ENCODE peak calls at places on chromosomes 12 and 14, in seven cellular contexts. One of them, this sample, is unnamed. For H3K27me3, the result is how much of the 10 kb centered on the place peaks cover.

GRCh38 chr12:106736051-106736957 is 38.2 kb upstream of the RIC8B start:
- DNase-seq in PC-9: no peak
- DNase-seq in neural progenitor cell: no peak
- DNase-seq in A673: peak
- DNase-seq in H1: no peak
- DNase-seq in endothelial cell of umbilical vein: no peak
- DNase-seq in mammary epithelial cell: no peak
- DNase-seq in this sample: no peak

GRCh38 chr12:13171921-13172859 is 24.3 kb upstream of the EMP1 start:
- DNase-seq in PC-9: peak
- DNase-seq in mammary epithelial cell: peak
- DNase-seq in endothelial cell of umbilical vein: no peak
- DNase-seq in A673: no peak
- DNase-seq in neural progenitor cell: peak
- DNase-seq in H1: no peak
- DNase-seq in this sample: peak

GRCh38 chr12:42588981-42589464 is 523 bp downstream of the PRICKLE1 start:
- DNase-seq in endothelial cell of umbilical vein: peak
- DNase-seq in PC-9: peak
- DNase-seq in H1: no peak
- DNase-seq in mammary epithelial cell: peak
- DNase-seq in A673: peak
- DNase-seq in neural progenitor cell: peak
- DNase-seq in this sample: no peak

GRCh38 chr12:26124491-26125450 is at the start of gene BHLHE41:
- DNase-seq in H1: no peak
- DNase-seq in PC-9: peak
- DNase-seq in endothelial cell of umbilical vein: peak
- DNase-seq in A673: peak
- DNase-seq in mammary epithelial cell: peak
- DNase-seq in neural progenitor cell: peak
- DNase-seq in this sample: peak

GRCh38 chr14:71130491-71131179 is 223.4 kb downstream of the PCNX1 start:
- DNase-seq in mammary epithelial cell: peak
- DNase-seq in H1: no peak
- DNase-seq in A673: peak
- DNase-seq in PC-9: peak
- DNase-seq in endothelial cell of umbilical vein: peak
- DNase-seq in neural progenitor cell: no peak
- DNase-seq in this sample: peak

GRCh38 chr14:26960049-26960688 is 362.3 kb upstream of the NOVA1 start:
- DNase-seq in neural progenitor cell: peak
- DNase-seq in PC-9: no peak
- DNase-seq in mammary epithelial cell: no peak
- DNase-seq in A673: no peak
- DNase-seq in endothelial cell of umbilical vein: no peak
- DNase-seq in H1: no peak
- DNase-seq in this sample: no peak

GRCh38 chr12:75042125-75042524 is 167.5 kb downstream of the KCNC2 start:
- DNase-seq in neural progenitor cell: no peak
- DNase-seq in A673: no peak
- DNase-seq in H1: no peak
- DNase-seq in endothelial cell of umbilical vein: no peak
- DNase-seq in mammary epithelial cell: no peak
- DNase-seq in PC-9: no peak
- DNase-seq in this sample: no peak

GRCh38 chr12:77842430-77842829 is 11.7 kb downstream of the NAV3 start:
- DNase-seq in A673: no peak
- DNase-seq in H1: no peak
- DNase-seq in neural progenitor cell: no peak
- DNase-seq in endothelial cell of umbilical vein: no peak
- DNase-seq in PC-9: peak
- DNase-seq in mammary epithelial cell: peak
- DNase-seq in this sample: peak

GRCh38 chr12:89750821-89751227 is 42.2 kb upstream of the ATP2B1 start:
- DNase-seq in mammary epithelial cell: no peak
- DNase-seq in PC-9: no peak
- DNase-seq in neural progenitor cell: no peak
- DNase-seq in endothelial cell of umbilical vein: no peak
- DNase-seq in A673: no peak
- DNase-seq in H1: no peak
- DNase-seq in this sample: peak

GRCh38 chr12:55737581-55738112 is 5.3 kb upstream of the GDF11 start:
- DNase-seq in endothelial cell of umbilical vein: no peak
- DNase-seq in mammary epithelial cell: no peak
- DNase-seq in neural progenitor cell: peak
- DNase-seq in H1: no peak
- DNase-seq in PC-9: no peak
- DNase-seq in A673: peak
- DNase-seq in this sample: no peak

GRCh38 chr12:117085318-117085947 is 13.8 kb downstream of the TESC start:
- DNase-seq in A673: no peak
- DNase-seq in endothelial cell of umbilical vein: no peak
- DNase-seq in PC-9: no peak
- DNase-seq in neural progenitor cell: no peak
- DNase-seq in mammary epithelial cell: no peak
- DNase-seq in H1: no peak
- DNase-seq in this sample: no peak
- H3K27me3 ChIP-seq in A673: under half
- H3K27me3 ChIP-seq in endothelial cell of umbilical vein: under half
- H3K27me3 ChIP-seq in PC-9: half or more
- H3K27me3 ChIP-seq in neural progenitor cell: under half
- H3K27me3 ChIP-seq in mammary epithelial cell: under half
- H3K27me3 ChIP-seq in H1: under half
- H3K27me3 ChIP-seq in this sample: under half

GRCh38 chr12:53992377-53992776 is 7.4 kb downstream of the HOXC10 start:
- DNase-seq in neural progenitor cell: no peak
- DNase-seq in A673: no peak
- DNase-seq in PC-9: no peak
- DNase-seq in endothelial cell of umbilical vein: no peak
- DNase-seq in H1: no peak
- DNase-seq in mammary epithelial cell: no peak
- DNase-seq in this sample: no peak
- TF ChIP-seq EZH2 in neural progenitor cell: no peak
- TF ChIP-seq EZH2 in A673: no peak
- TF ChIP-seq EZH2 in PC-9: no peak
- TF ChIP-seq EZH2 in endothelial cell of umbilical vein: no peak
- TF ChIP-seq EZH2 in H1: no peak
- TF ChIP-seq EZH2 in mammary epithelial cell: no peak
- TF ChIP-seq EZH2 in this sample: no peak

DNA sequence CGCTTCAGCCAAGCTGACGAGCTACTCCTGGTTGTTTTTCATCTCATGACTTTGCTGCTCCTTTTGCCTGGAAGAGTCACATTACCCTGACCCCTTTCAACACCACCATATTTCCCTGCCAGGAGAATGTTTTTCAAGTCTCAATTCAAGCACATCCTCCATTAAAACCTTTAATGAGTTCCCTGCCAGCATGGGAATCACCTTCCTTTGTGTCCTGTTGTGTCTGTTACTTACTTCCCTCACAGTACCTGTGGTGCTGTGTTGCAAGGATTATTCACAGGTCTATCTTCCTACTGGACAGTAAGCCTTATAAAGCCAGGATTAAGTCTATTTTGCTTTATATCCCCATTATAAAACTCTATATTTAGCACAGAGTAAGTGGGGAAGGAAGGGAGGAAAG is 13.6 kb upstream of the SLC35F4 start:
- DNase-seq in H1: no peak
- DNase-seq in A673: no peak
- DNase-seq in neural progenitor cell: no peak
- DNase-seq in mammary epithelial cell: no peak
- DNase-seq in PC-9: no peak
- DNase-seq in endothelial cell of umbilical vein: no peak
- DNase-seq in this sample: no peak
- H3K27me3 ChIP-seq in H1: under half
- H3K27me3 ChIP-seq in A673: under half
- H3K27me3 ChIP-seq in neural progenitor cell: under half
- H3K27me3 ChIP-seq in mammary epithelial cell: under half
- H3K27me3 ChIP-seq in PC-9: under half
- H3K27me3 ChIP-seq in endothelial cell of umbilical vein: under half
- H3K27me3 ChIP-seq in this sample: under half

GRCh38 chr12:27971606-27972005 is 927 bp downstream of the PTHLH start:
- DNase-seq in H1: no peak
- DNase-seq in endothelial cell of umbilical vein: no peak
- DNase-seq in mammary epithelial cell: no peak
- DNase-seq in PC-9: no peak
- DNase-seq in A673: no peak
- DNase-seq in neural progenitor cell: no peak
- DNase-seq in this sample: no peak

GRCh38 chr12:27969011-27969900 is 3.3 kb downstream of the PTHLH start:
- DNase-seq in mammary epithelial cell: no peak
- DNase-seq in neural progenitor cell: peak
- DNase-seq in endothelial cell of umbilical vein: peak
- DNase-seq in A673: peak
- DNase-seq in PC-9: peak
- DNase-seq in H1: no peak
- DNase-seq in this sample: peak

GRCh38 chr12:27970981-27971489 is 1.5 kb downstream of the PTHLH start:
- DNase-seq in endothelial cell of umbilical vein: no peak
- DNase-seq in H1: no peak
- DNase-seq in neural progenitor cell: peak
- DNase-seq in PC-9: no peak
- DNase-seq in mammary epithelial cell: no peak
- DNase-seq in A673: no peak
- DNase-seq in this sample: peak

GRCh38 chr12:27970391-27970980 is 2.0 kb downstream of the PTHLH start:
- DNase-seq in mammary epithelial cell: peak
- DNase-seq in A673: peak
- DNase-seq in endothelial cell of umbilical vein: peak
- DNase-seq in H1: no peak
- DNase-seq in PC-9: no peak
- DNase-seq in neural progenitor cell: peak
- DNase-seq in this sample: peak

GRCh38 chr12:27969901-27970390 is 2.6 kb downstream of the PTHLH start:
- DNase-seq in neural progenitor cell: peak
- DNase-seq in endothelial cell of umbilical vein: peak
- DNase-seq in A673: peak
- DNase-seq in PC-9: peak
- DNase-seq in mammary epithelial cell: peak
- DNase-seq in H1: no peak
- DNase-seq in this sample: peak
- TF ChIP-seq EZH2 in neural progenitor cell: peak
- TF ChIP-seq EZH2 in endothelial cell of umbilical vein: no peak
- TF ChIP-seq EZH2 in A673: no peak
- TF ChIP-seq EZH2 in PC-9: no peak
- TF ChIP-seq EZH2 in mammary epithelial cell: no peak
- TF ChIP-seq EZH2 in H1: no peak
- TF ChIP-seq EZH2 in this sample: no peak

GRCh38 chr12:24728366-24728765 is 220.5 kb downstream of the BCAT1 start:
- DNase-seq in endothelial cell of umbilical vein: peak
- DNase-seq in PC-9: no peak
- DNase-seq in H1: no peak
- DNase-seq in neural progenitor cell: peak
- DNase-seq in mammary epithelial cell: peak
- DNase-seq in A673: peak
- DNase-seq in this sample: no peak

GRCh38 chr12:24728826-24729225 is 220.1 kb downstream of the BCAT1 start:
- DNase-seq in PC-9: no peak
- DNase-seq in mammary epithelial cell: no peak
- DNase-seq in endothelial cell of umbilical vein: no peak
- DNase-seq in neural progenitor cell: no peak
- DNase-seq in A673: no peak
- DNase-seq in H1: no peak
- DNase-seq in this sample: no peak

GRCh38 chr12:24724765-24725307 is 224.1 kb downstream of the BCAT1 start:
- DNase-seq in neural progenitor cell: no peak
- DNase-seq in endothelial cell of umbilical vein: no peak
- DNase-seq in PC-9: no peak
- DNase-seq in H1: no peak
- DNase-seq in mammary epithelial cell: no peak
- DNase-seq in A673: no peak
- DNase-seq in this sample: no peak

DNA sequence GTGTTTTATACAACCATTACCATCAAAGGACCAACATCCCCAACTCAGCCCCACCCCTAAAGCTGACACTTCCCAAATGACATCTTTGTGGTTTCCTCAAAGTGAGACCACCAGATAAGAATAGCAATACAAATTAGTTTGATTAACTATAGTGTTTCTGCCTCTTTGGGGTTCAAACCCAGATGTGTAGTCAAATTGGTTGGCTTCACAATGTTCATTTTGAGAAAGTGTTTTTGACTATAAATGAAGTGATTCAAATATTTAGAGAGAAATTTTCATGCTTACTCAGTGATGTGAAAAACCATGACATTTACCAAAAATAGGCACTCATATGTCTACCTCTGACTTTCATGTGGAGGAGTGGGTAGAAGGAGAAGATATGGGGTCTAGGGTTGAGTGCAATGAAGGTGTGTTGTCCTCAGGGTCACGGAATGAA is 218.4 kb downstream of the BCAT1 start:
- DNase-seq in H1: no peak
- DNase-seq in neural progenitor cell: no peak
- DNase-seq in mammary epithelial cell: no peak
- DNase-seq in endothelial cell of umbilical vein: no peak
- DNase-seq in PC-9: no peak
- DNase-seq in A673: no peak
- DNase-seq in this sample: no peak
- H3K27me3 ChIP-seq in H1: under half
- H3K27me3 ChIP-seq in neural progenitor cell: under half
- H3K27me3 ChIP-seq in mammary epithelial cell: under half
- H3K27me3 ChIP-seq in endothelial cell of umbilical vein: under half
- H3K27me3 ChIP-seq in PC-9: under half
- H3K27me3 ChIP-seq in A673: under half
- H3K27me3 ChIP-seq in this sample: under half

GRCh38 chr12:49960474-49961110 is 1.1 kb upstream of the AQP5 start:
- DNase-seq in A673: no peak
- DNase-seq in neural progenitor cell: no peak
- DNase-seq in endothelial cell of umbilical vein: no peak
- DNase-seq in H1: no peak
- DNase-seq in PC-9: no peak
- DNase-seq in mammary epithelial cell: no peak
- DNase-seq in this sample: no peak
- TF ChIP-seq EZH2 in A673: no peak
- TF ChIP-seq EZH2 in neural progenitor cell: peak
- TF ChIP-seq EZH2 in endothelial cell of umbilical vein: peak
- TF ChIP-seq EZH2 in H1: peak
- TF ChIP-seq EZH2 in PC-9: no peak
- TF ChIP-seq EZH2 in mammary epithelial cell: no peak
- TF ChIP-seq EZH2 in this sample: no peak

GRCh38 chr12:5912011-5912410 is 33.0 kb downstream of the ANO2 start:
- DNase-seq in neural progenitor cell: no peak
- DNase-seq in PC-9: no peak
- DNase-seq in A673: no peak
- DNase-seq in endothelial cell of umbilical vein: no peak
- DNase-seq in H1: no peak
- DNase-seq in mammary epithelial cell: no peak
- DNase-seq in this sample: no peak
- H3K27me3 ChIP-seq in neural progenitor cell: under half
- H3K27me3 ChIP-seq in PC-9: half or more
- H3K27me3 ChIP-seq in A673: under half
- H3K27me3 ChIP-seq in endothelial cell of umbilical vein: under half
- H3K27me3 ChIP-seq in H1: under half
- H3K27me3 ChIP-seq in mammary epithelial cell: under half
- H3K27me3 ChIP-seq in this sample: under half

This sample was measured in astrocyte.